ENCODE peak calls at places on chromosome 4, in four cellular contexts. X, W, Z and O are unnamed samples.

GRCh38 chr4:85783483-85783882 is 308.5 kb downstream of the ARHGAP24 start:
- DNase-seq in X (peak; percentile 92), W (no peak), Z (no peak), O (peak; percentile 70)

GRCh38 chr4:74549936-74550335 is 105.0 kb downstream of the AREG start:
- DNase-seq in X (no peak), W (no peak), Z (no peak), O (no peak)

GRCh38 chr4:16140520-16141249 is 56.9 kb upstream of the PROM1 start:
- DNase-seq in X (peak; percentile 70), W (no peak), Z (no peak), O (peak; percentile 63)

GRCh38 chr4:1879491-1879890 is 8.3 kb downstream of the NSD2 start:
- DNase-seq in X (no peak), W (no peak), Z (no peak), O (no peak)

GRCh38 chr4:145301386-145302080 is 121.1 kb upstream of the OTUD4 start:
- DNase-seq in X (no peak), W (no peak), Z (no peak), O (no peak)

GRCh38 chr4:173767650-173768049 is 237.6 kb upstream of the HAND2 start:
- DNase-seq in X (no peak), W (no peak), Z (no peak), O (no peak)

GRCh38 chr4:126592088-126592487 is 1040.7 kb upstream of the INTU start:
- DNase-seq in X (no peak), W (no peak), Z (no peak), O (no peak)

GRCh38 chr4:6250984-6251295 is 18.7 kb upstream of the WFS1 start:
- DNase-seq in X (no peak), W (no peak), Z (no peak), O (no peak)

GRCh38 chr4:157389751-157390150 is 169.2 kb downstream of the GRIA2 start:
- DNase-seq in X (no peak), W (no peak), Z (no peak), O (no peak)

GRCh38 chr4:1628892-1629703 is 55.0 kb downstream of the FAM53A start:
- DNase-seq in X (peak; percentile 6), W (peak; percentile 80), Z (peak; percentile 81), O (no peak)

GRCh38 chr4:8171941-8172924 is 13.6 kb upstream of the ABLIM2 start:
- DNase-seq in X (no peak), W (no peak), Z (peak; percentile 66), O (no peak)

GRCh38 chr4:6999172-7000086 is 43.7 kb upstream of the TADA2B start:
- DNase-seq in X (no peak), W (no peak), Z (no peak), O (no peak)

GRCh38 chr4:150256841-150257273 is 178.6 kb downstream of the DCLK2 start:
- DNase-seq in X (no peak), W (no peak), Z (no peak), O (no peak)

GRCh38 chr4:85672959-85673358 is 198.0 kb downstream of the ARHGAP24 start:
- DNase-seq in X (no peak), W (no peak), Z (no peak), O (no peak)

GRCh38 chr4:180669637-180670036 is 1573.6 kb upstream of the TENM3 start:
- DNase-seq in X (no peak), W (no peak), Z (no peak), O (no peak)

GRCh38 chr4:112858751-112859150 is 190.7 kb upstream of the ANK2 start:
- DNase-seq in X (no peak), W (no peak), Z (no peak), O (no peak)

GRCh38 chr4:2837904-2838496 is 5.6 kb upstream of the ADD1 start:
- DNase-seq in X (no peak), W (no peak), Z (peak; percentile 65), O (peak; percentile 21)

GRCh38 chr4:32775049-32775448 is 2054.9 kb downstream of the PCDH7 start:
- DNase-seq in X (no peak), W (no peak), Z (no peak), O (peak; percentile 16)

GRCh38 chr4:40750461-40751258 is 905 bp downstream of the NSUN7 start:
- DNase-seq in X (no peak), W (no peak), Z (no peak), O (no peak)

GRCh38 chr4:149164282-149164681 is 651.4 kb downstream of the IQCM start:
- DNase-seq in X (peak; percentile 46), W (no peak), Z (no peak), O (no peak)

GRCh38 chr4:6527683-6528595 is 47.0 kb upstream of the MAN2B2 start:
- DNase-seq in X (no peak), W (no peak), Z (no peak), O (no peak)

GRCh38 chr4:7381221-7381889 is 53.4 kb downstream of the PSAPL1 start:
- DNase-seq in X (no peak), W (no peak), Z (no peak), O (no peak)

GRCh38 chr4:35465096-35465495 is 779.2 kb downstream of the ARAP2 start:
- DNase-seq in X (no peak), W (no peak), Z (no peak), O (no peak)

GRCh38 chr4:158581161-158581560 is 59.5 kb downstream of the RXFP1 start:
- DNase-seq in X (no peak), W (no peak), Z (no peak), O (peak; percentile 14)

GRCh38 chr4:111636961-111637556 is 508.2 kb upstream of the FAM241A start:
- DNase-seq in X (no peak), W (no peak), Z (no peak), O (no peak)

GRCh38 chr4:98688416-98689290 is 30.2 kb upstream of the TSPAN5 start:
- DNase-seq in X (peak; percentile 20), W (no peak), Z (peak; percentile 21), O (peak; percentile 26)

GRCh38 chr4:65007841-65008439 is 598.7 kb upstream of the TECRL start:
- DNase-seq in X (peak; percentile 0), W (peak; percentile 22), Z (no peak), O (peak; percentile 13)

GRCh38 chr4:150098214-150098613 is 20.0 kb downstream of the DCLK2 start:
- DNase-seq in X (no peak), W (no peak), Z (no peak), O (no peak)

GRCh38 chr4:88623097-88623496 is 30.8 kb downstream of the HERC3 start:
- DNase-seq in X (peak; percentile 95), W (no peak), Z (no peak), O (peak; percentile 88)